ENCODE peak calls at places on chromosomes 2 and 18, in six cellular contexts. E is kidney epithelial cell, U is tibial artery, Z is A549, R is upper lobe of right lung, V is astrocyte of the cerebellum. B is an unnamed sample.

GRCh38 chr2:177322801-177323261 is 58.3 kb upstream of the NFE2L2 start:
- DNase-seq in R (no peak), E (no peak), V (no peak), U (no peak), Z (no peak), B (no peak)

GRCh38 chr2:190947711-190948251 is 66.2 kb downstream of the STAT1 start:
- DNase-seq in R (no peak), E (peak), U (no peak), V (peak), Z (peak), B (peak)

GRCh38 chr2:227862227-227862740 is 9.1 kb upstream of the DAW1 start:
- DNase-seq in R (no peak), V (peak), Z (peak), U (no peak), E (no peak), B (no peak)

GRCh38 chr2:97781981-97782380 is 68.6 kb downstream of the ZAP70 start:
- DNase-seq in U (no peak), R (no peak), E (no peak), V (no peak), Z (no peak), B (no peak)

GRCh38 chr2:148642112-148642744 is 2.3 kb upstream of the EPC2 start:
- DNase-seq in R (no peak), Z (no peak), V (no peak), U (no peak), E (no peak), B (no peak)

GRCh38 chr2:219500135-219500534 is 1.4 kb downstream of the GMPPA start:
- DNase-seq in R (no peak), V (no peak), U (no peak), E (no peak), Z (no peak), B (no peak)

GRCh38 chr2:174829550-174829949 is 65.3 kb upstream of the CHRNA1 start:
- DNase-seq in R (no peak), V (no peak), Z (no peak), E (no peak), U (no peak), B (no peak)

GRCh38 chr2:131063501-131064283 is 29.6 kb downstream of the FAM168B start:
- DNase-seq in V (no peak), Z (no peak), U (no peak), E (no peak), R (no peak), B (no peak)

GRCh38 chr18:42514522-42514921 is 559.5 kb downstream of the PIK3C3 start:
- DNase-seq in Z (no peak), V (peak), R (no peak), U (no peak), E (peak), B (peak)

GRCh38 chr18:45793295-45793965 is 32.0 kb upstream of the SIGLEC15 start:
- DNase-seq in U (no peak), E (peak), V (peak), R (no peak), Z (peak), B (peak)

GRCh38 chr2:205411558-205411957 is 270.7 kb upstream of the NRP2 start:
- DNase-seq in R (no peak), E (no peak), V (no peak), U (no peak), Z (no peak), B (no peak)

GRCh38 chr18:12839057-12839525 is 44.9 kb downstream of the PTPN2 start:
- DNase-seq in V (no peak), R (no peak), E (no peak), U (no peak), Z (no peak), B (no peak)

GRCh38 chr18:54945726-54946125 is 13.5 kb downstream of the CCDC68 start:
- DNase-seq in U (no peak), E (no peak), V (no peak), R (no peak), Z (no peak), B (no peak)
- H3K4me3 ChIP-seq in U (peak), E (no peak), V (no peak), R (peak), Z (peak), B (no peak)

DNA sequence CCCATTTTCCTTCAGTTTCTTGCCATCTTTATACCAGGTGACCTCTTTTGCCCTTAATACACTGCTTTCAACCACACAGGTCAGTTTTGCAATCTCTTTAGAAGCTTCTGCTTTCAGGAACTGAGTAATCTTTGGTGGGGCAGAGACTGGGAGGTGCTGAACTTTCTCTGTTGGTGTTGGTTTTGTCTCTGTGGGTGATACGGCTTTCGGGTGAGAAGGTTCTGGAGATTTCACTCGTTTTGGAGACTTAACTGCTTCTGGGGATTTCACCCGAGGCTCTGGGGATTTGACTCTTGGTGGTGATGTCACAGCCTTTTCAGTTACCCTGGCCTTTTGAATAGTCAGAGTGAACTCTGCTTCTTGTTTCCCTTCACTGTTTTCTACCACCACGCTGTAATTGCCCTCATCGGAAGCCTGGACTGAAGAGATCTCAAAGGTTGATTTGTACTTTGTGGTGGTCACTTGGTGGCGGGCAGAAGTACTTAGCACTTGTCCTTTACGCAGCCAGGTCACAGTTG is 50.4 kb downstream of the PLEKHA3 start:
- DNase-seq in E (no peak), Z (no peak), V (no peak), R (no peak), U (no peak), B (no peak)
- H3K4me3 ChIP-seq in E (no peak), Z (no peak), V (no peak), R (no peak), U (no peak), B (no peak)

DNA sequence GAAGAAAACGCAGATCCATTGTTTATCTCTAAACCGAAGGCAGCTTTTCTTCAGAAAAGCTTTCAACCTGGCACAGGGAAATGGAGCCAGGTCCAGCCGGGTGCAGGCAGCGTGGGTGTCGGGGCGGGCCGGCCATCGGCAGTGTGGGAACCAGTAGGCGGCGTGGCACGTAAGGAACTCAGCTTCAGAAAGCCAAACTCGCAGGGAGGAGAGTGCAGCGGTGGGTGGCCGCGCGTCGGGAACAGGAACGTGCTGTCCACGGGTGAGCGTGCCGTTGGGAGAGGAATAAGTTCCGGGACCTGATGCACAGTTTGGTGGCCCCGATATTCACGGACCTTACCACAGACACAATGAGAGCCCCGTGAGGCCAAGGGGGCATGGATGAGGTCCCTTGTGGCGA is 270.4 kb downstream of the TWIST2 start:
- DNase-seq in V (no peak), E (no peak), R (no peak), U (no peak), Z (no peak), B (no peak)
- H3K4me3 ChIP-seq in V (no peak), E (no peak), R (no peak), U (no peak), Z (no peak), B (no peak)

DNA sequence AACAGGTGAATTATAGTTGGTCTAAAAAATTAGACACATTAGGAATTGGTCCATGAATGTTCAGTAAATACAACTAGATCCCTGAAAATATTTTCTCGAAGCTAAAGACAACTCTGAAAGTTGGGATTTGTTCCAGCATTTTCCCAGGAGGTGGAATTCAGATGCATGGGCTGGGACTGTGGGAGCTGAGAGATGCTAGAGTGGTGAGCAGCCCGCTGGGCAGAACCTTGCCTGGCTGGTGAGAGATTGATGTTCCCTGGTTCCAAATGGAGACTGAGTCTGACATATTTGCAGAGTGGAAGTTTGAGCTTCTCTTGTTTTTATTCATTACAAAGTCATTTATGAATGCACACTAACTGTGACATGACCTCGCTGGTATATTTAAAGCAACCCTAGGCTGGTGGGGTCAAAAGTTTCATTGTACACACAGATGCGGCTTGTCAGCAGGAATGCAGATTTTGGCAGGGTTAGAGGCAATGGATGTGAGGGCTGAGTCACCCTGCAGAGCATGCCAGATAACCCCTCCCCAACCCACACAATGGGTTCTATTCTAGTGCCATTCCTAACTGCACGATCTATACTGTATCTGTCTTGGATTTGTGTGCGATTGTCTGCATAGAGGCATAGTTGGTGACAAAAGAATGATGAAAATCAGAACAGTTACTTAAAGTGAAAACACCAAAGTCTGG is 23.5 kb upstream of the TMEM178A start:
- DNase-seq in U (no peak), E (no peak), R (no peak), Z (no peak), V (peak), B (peak)
- H3K4me3 ChIP-seq in U (no peak), E (no peak), R (no peak), Z (no peak), V (no peak), B (no peak)

GRCh38 chr18:5464241-5464640 is 79.6 kb downstream of the EPB41L3 start:
- DNase-seq in U (no peak), Z (no peak), R (no peak), E (no peak), V (no peak), B (no peak)

GRCh38 chr18:5467666-5468065 is 76.1 kb downstream of the EPB41L3 start:
- DNase-seq in E (no peak), Z (no peak), V (no peak), U (no peak), R (no peak), B (no peak)

GRCh38 chr18:5463836-5464235 is 80.0 kb downstream of the EPB41L3 start:
- DNase-seq in E (no peak), V (no peak), R (no peak), U (no peak), Z (no peak), B (no peak)

GRCh38 chr18:5468394-5468793 is 75.4 kb downstream of the EPB41L3 start:
- DNase-seq in R (no peak), E (no peak), V (no peak), Z (no peak), U (no peak), B (no peak)

GRCh38 chr18:5466256-5466655 is 77.5 kb downstream of the EPB41L3 start:
- DNase-seq in E (no peak), V (no peak), R (no peak), Z (no peak), U (no peak), B (no peak)
- H3K4me3 ChIP-seq in E (no peak), V (no peak), R (no peak), Z (no peak), U (no peak), B (no peak)

DNA sequence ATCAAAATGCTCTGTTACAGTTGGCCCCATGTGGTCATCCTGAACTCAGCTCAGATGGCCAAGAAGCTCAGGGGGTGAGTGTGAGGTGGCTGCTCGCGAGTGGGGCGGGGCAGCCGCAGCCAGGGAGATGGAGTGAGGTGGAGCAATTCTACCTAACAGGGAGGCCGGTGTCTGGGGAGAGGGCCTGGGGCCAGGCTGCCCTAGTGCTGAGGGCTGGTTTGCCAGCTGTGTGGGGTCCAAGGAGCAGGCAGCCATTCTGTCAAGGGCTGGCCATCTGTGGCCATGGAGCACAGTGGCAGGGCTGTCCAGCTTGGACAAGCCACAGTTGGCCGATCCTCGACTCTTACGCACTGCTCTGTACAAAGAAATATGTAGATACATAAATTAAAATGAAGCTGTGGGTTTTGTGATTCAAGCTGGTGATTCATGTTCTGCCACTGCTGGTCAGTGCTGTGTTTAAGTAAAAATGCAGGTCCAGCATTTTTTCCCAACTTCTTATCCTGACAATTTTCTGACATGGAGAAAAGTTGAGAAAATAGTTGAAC is 82.1 kb downstream of the HS6ST1 start:
- DNase-seq in E (peak), R (peak), U (no peak), V (peak), Z (no peak), B (peak)
- H3K4me3 ChIP-seq in E (no peak), R (no peak), U (no peak), V (peak), Z (no peak), B (no peak)